ENCODE peak calls at places on chromosomes 3 and 15, in six cellular contexts. A is ovary, S is transverse colon, W is psoas muscle, P is adrenal gland, L is AG04450. V is an unnamed sample.

GRCh38 chr15:25774871-25775270 is 88.3 kb downstream of the ATP10A start:
- DNase-seq in A (no peak), S (no peak), P (no peak), L (no peak), W (no peak), V (no peak)

GRCh38 chr15:62112616-62113593 is 46.1 kb downstream of the C2CD4A start:
- DNase-seq in W (no peak), S (peak), L (peak), P (peak), A (no peak), V (no peak)

GRCh38 chr3:168865022-168865551 is 769.4 kb upstream of the GOLIM4 start:
- DNase-seq in L (no peak), P (no peak), W (no peak), S (no peak), A (no peak), V (no peak)

GRCh38 chr3:32577621-32578556 is 7.2 kb upstream of the DYNC1LI1 start:
- DNase-seq in A (no peak), L (no peak), S (no peak), W (no peak), P (no peak), V (peak)

GRCh38 chr3:155014953-155015352 is 65.2 kb upstream of the MME start:
- DNase-seq in A (no peak), P (no peak), S (no peak), W (no peak), L (no peak), V (no peak)

GRCh38 chr3:103367481-103367880 is 932.7 kb downstream of the ZPLD1 start:
- DNase-seq in P (no peak), S (no peak), W (no peak), A (no peak), L (no peak), V (no peak)

GRCh38 chr15:60635507-60636352 is 156.8 kb upstream of the ICE2 start:
- DNase-seq in A (no peak), S (no peak), L (no peak), P (no peak), W (no peak), V (no peak)

GRCh38 chr3:105829229-105829628 is 39.6 kb downstream of the CBLB start:
- DNase-seq in S (no peak), L (no peak), P (no peak), W (no peak), A (no peak), V (no peak)

GRCh38 chr3:54902286-54902685 is 25.6 kb downstream of the LRTM1 start:
- DNase-seq in L (no peak), A (no peak), W (no peak), P (peak), S (no peak), V (no peak)

GRCh38 chr3:188076176-188076575 is 77.8 kb upstream of the LPP start:
- DNase-seq in L (no peak), S (no peak), P (no peak), A (no peak), W (peak), V (no peak)

GRCh38 chr3:48546203-48546829 is 10.3 kb downstream of the PFKFB4 start:
- DNase-seq in W (no peak), L (no peak), P (no peak), A (no peak), S (no peak), V (no peak)

GRCh38 chr15:97841558-97841957 is 118.9 kb upstream of the ARRDC4 start:
- DNase-seq in L (no peak), A (no peak), S (no peak), W (no peak), P (no peak), V (no peak)

GRCh38 chr15:59595434-59595915 is 16.1 kb upstream of the GCNT3 start:
- DNase-seq in A (no peak), P (no peak), L (no peak), S (peak), W (no peak), V (no peak)

GRCh38 chr3:138747229-138747628 is 87.5 kb downstream of the PIK3CB start:
- DNase-seq in A (no peak), W (no peak), S (no peak), L (no peak), P (no peak), V (no peak)

GRCh38 chr15:69358850-69359249 is 55.3 kb upstream of the KIF23 start:
- DNase-seq in A (no peak), P (no peak), L (no peak), W (no peak), S (no peak), V (no peak)

GRCh38 chr3:189186093-189186492 is 14.3 kb downstream of the TPRG1 start:
- DNase-seq in A (no peak), S (no peak), P (peak), L (no peak), W (no peak), V (peak)

GRCh38 chr3:151768393-151768930 is 34.7 kb downstream of the AADACL2 start:
- DNase-seq in L (no peak), P (no peak), S (no peak), W (no peak), A (no peak), V (no peak)

GRCh38 chr3:180416111-180416541 is 185.8 kb upstream of the TTC14 start:
- DNase-seq in L (no peak), P (no peak), A (no peak), W (no peak), S (no peak), V (no peak)

GRCh38 chr15:98896802-98897732 is 110.5 kb downstream of the PGPEP1L start:
- DNase-seq in W (no peak), S (no peak), L (peak), P (peak), A (no peak), V (peak)

GRCh38 chr3:118990818-118991560 is 43.7 kb downstream of the IGSF11 start:
- DNase-seq in W (no peak), A (no peak), P (no peak), L (no peak), S (no peak), V (no peak)

GRCh38 chr15:75666823-75667501 is 19.2 kb downstream of the SNX33 start:
- DNase-seq in L (peak), A (no peak), S (peak), W (peak), P (no peak), V (peak)

GRCh38 chr3:42351221-42351620 is 59.2 kb downstream of the LYZL4 start:
- DNase-seq in A (no peak), L (no peak), S (no peak), W (no peak), P (no peak), V (no peak)

GRCh38 chr3:126985143-126985985 is 2.4 kb downstream of the PLXNA1 start:
- DNase-seq in S (no peak), L (no peak), A (no peak), W (no peak), P (no peak), V (no peak)

GRCh38 chr3:178439504-178439903 is 96.7 kb upstream of the KCNMB2 start:
- DNase-seq in W (no peak), L (peak), S (no peak), P (no peak), A (no peak), V (no peak)

GRCh38 chr3:5095879-5096278 is 26.2 kb upstream of the ARL8B start:
- DNase-seq in W (peak), S (no peak), P (no peak), L (no peak), A (peak), V (no peak)

GRCh38 chr15:99526174-99526573 is 39.6 kb upstream of the MEF2A start:
- DNase-seq in S (no peak), A (no peak), L (no peak), W (no peak), P (no peak), V (no peak)

GRCh38 chr15:25268166-25268565 is 170.7 kb downstream of the UBE3A start:
- DNase-seq in S (no peak), W (no peak), L (no peak), P (no peak), A (no peak), V (no peak)

GRCh38 chr15:49712846-49713450 is 92.1 kb downstream of the DTWD1 start:
- DNase-seq in L (no peak), A (no peak), P (no peak), W (no peak), S (no peak), V (no peak)

GRCh38 chr15:40323953-40324937 is 753 bp downstream of the INAFM2 start:
- DNase-seq in S (no peak), A (no peak), W (peak), L (no peak), P (no peak), V (no peak)

GRCh38 chr3:12973827-12974226 is 99.4 kb downstream of the IQSEC1 start:
- DNase-seq in W (no peak), A (no peak), S (no peak), P (no peak), L (no peak), V (no peak)

GRCh38 chr15:94834494-94834893 is 603.1 kb downstream of the MCTP2 start:
- DNase-seq in L (no peak), S (no peak), A (no peak), P (no peak), W (no peak), V (no peak)

GRCh38 chr15:81105521-81105920 is 28.5 kb upstream of the CFAP161 start:
- DNase-seq in P (no peak), A (no peak), W (no peak), L (no peak), S (no peak), V (no peak)

GRCh38 chr15:95252404-95252803 is 1021.0 kb downstream of the MCTP2 start:
- DNase-seq in P (no peak), L (no peak), W (no peak), S (no peak), A (no peak), V (no peak)

DNA sequence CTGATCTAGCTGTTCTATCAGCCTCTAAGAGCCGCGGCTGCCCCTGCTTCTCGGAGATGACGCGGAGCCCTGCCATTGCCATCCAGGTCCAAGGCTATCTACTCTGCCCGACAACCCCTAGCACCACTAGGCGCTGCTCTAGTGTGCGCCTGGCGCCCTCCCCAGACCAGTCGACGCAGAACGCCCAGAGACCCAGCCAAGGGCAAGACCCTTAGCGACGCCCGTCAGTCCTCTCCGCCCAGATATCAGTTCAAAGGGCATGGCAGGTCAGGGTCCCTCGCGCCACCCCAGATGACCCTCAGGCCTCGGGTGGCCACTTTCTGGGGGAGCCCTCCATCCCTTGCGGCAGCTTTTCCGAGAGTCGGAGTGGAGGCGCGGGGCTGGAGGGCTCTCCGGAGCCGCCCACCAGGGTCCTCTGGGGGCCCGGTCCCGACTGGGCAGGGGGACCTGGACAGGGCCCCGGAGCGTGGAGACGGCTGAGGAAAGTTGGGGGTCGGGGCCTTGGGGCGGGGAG is 371 bp upstream of the CLSTN2 start:
- DNase-seq in W (peak), P (peak), S (peak), L (no peak), A (peak), V (peak)
- TF ChIP-seq CTCF in W (peak), P (peak), S (no peak), L (no peak), A (peak), V (no peak)

DNA sequence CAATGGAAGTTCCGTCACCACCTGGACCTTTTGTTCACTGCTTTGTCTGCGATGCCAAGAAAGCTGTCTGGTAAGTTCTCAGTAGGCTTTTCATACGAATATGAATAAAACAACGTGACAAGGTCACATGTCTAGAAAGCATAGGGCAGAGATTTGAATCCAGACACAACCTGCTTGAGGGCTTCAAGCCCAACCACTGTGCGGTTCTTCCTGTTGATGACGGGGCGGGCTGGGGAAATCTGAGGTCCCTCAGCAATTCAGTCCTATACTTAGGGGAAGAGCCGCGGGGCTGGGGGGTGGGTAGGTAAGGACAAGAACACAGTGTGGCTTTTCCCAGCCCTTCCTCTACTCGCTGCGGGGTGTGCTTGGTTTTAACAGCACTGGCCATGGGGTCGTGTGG is 32.4 kb upstream of the SMAD3 start:
- DNase-seq in L (no peak), W (no peak), S (no peak), A (no peak), P (no peak), V (no peak)
- H3K4me3 ChIP-seq in L (no peak), W (peak), S (no peak), A (no peak), P (no peak), V (no peak)

GRCh38 chr15:71114887-71115566 is at the start of gene THSD4:
- DNase-seq in S (peak), A (peak), P (peak), W (peak), L (no peak), V (no peak)
- H3K27ac ChIP-seq in S (peak), A (no peak), P (peak), W (peak), L (peak), V (peak)

DNA sequence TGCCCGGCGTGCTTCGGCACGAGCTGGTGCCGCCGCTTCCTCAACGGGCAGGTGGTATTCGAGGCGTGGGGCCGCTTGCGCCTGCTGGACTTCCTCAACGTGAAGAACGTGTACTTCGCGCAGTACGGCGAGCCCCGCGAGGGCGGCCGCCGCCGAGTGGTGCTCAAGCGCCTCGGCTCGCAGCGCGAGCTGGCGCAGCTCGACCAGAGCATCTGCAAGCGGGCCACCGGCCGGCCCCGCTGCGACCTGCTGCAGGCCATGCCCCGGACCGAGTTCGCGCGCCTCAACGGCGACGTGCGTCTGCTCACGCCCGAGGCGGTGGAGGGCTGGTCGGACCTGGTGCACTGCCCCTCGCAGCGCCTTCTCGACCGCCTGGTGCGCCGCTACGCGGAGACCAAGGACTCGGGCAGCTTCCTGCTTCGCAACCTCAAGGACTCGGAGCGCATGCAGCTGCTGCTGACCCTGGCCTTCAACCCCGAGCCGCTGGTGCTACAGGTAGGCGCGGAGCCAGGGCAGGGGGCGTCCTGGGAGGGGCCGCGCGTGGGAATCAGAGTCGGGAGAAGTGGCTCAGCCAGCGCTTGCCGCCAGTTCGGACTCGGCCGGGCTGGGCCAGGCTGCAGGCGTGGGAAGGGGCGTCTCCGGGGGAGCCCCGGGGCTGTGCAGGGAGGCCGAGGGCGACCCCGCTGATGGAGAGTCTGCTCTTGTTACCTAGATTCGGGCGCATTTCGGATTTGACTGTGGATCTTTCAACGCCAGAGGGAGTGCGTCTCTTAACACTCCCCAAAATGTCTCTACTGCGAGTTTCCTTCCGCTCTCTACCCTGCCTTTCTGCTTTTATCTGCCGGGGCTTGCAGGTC is 1.1 kb downstream of the DIPK2A start:
- DNase-seq in L (peak), A (peak), S (peak), P (peak), W (peak), V (peak)
- TF ChIP-seq CTCF in L (peak), A (no peak), S (peak), P (peak), W (peak), V (peak)

DNA sequence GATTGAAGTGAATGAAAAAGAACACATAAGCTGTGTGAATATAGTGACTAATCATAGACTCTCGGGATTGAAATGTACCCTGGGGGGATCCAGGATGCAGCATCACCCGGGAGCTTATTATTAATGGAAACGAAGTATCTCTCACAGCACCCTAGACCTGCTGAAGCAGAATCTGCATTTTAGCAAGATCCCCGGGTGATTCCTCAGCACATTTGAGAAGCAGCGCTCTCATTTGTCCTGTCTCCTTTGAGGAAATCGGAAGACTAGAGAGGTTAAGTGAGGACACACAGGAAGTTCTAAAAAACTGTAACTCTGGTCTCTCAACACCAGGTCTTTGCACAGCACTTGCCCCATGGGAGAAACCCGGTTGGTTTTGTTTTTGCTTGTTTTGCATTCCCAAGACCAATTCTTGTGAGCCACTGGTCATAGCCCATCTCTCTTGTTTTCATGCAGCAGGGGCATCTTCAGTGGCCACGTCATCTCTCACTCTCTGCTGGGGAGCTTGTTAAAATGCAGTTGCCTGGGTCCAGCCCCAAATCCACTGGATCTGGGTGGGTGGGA is 30.2 kb downstream of the ZNF710 start:
- DNase-seq in P (no peak), S (peak), A (no peak), L (no peak), W (no peak), V (no peak)
- H3K4me3 ChIP-seq in P (no peak), S (no peak), A (no peak), L (no peak), W (no peak), V (no peak)

DNA sequence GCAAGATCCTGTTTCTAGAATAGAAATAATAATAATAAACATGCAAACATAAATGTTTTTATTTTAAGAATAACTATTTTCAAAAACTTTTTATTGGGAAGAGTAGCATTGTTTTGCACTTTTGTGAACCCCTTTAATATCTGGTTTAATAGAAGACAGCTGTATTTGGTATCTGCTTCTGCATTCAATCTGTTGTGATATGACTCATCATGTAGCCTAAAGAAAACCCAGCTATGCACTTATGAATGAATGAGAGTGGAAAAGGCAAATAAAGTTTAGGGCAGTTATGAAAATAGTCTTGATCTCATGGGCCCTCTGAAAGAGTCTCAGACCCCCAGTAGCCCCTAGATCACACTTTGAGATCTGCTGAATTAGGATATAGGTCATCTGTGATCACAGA is 100.4 kb upstream of the PPP2R3A start:
- DNase-seq in A (no peak), S (no peak), L (no peak), P (no peak), W (no peak), V (no peak)
- H3K27ac ChIP-seq in A (no peak), S (no peak), L (no peak), P (no peak), W (no peak), V (no peak)